ENCODE peak calls at places on chromosomes 6 and 20, in eight cellular contexts. One of them, this sample, is unnamed.
A peak's percentile ranks its signal among the peaks of the same experiment; 100 is the strongest.

GRCh38 chr6:116101790-116102189 is 1.1 kb downstream of the NT5DC1 start:
- DNase-seq in heart left ventricle: no peak
- DNase-seq in thyroid gland: no peak
- DNase-seq in right atrium auricular region: no peak
- DNase-seq in cardiac muscle cell: no peak
- DNase-seq in PC-3: no peak
- DNase-seq in esophagus squamous epithelium: no peak
- DNase-seq in left ventricle myocardium inferior: no peak
- DNase-seq in this sample: no peak

GRCh38 chr20:18041462-18041861 is 16.3 kb downstream of the OVOL2 start:
- DNase-seq in heart left ventricle: no peak
- DNase-seq in thyroid gland: no peak
- DNase-seq in right atrium auricular region: no peak
- DNase-seq in cardiac muscle cell: no peak
- DNase-seq in PC-3: no peak
- DNase-seq in esophagus squamous epithelium: no peak
- DNase-seq in left ventricle myocardium inferior: no peak
- DNase-seq in this sample: no peak

GRCh38 chr6:40244684-40245083 is 310.4 kb upstream of the MOCS1 start:
- DNase-seq in heart left ventricle: no peak
- DNase-seq in thyroid gland: peak; percentile 8
- DNase-seq in right atrium auricular region: no peak
- DNase-seq in cardiac muscle cell: no peak
- DNase-seq in PC-3: no peak
- DNase-seq in esophagus squamous epithelium: no peak
- DNase-seq in left ventricle myocardium inferior: no peak
- DNase-seq in this sample: no peak

GRCh38 chr6:83474309-83474708 is 38.0 kb upstream of the PRSS35 start:
- DNase-seq in heart left ventricle: no peak
- DNase-seq in thyroid gland: peak; percentile 27
- DNase-seq in right atrium auricular region: no peak
- DNase-seq in cardiac muscle cell: peak; percentile 37
- DNase-seq in PC-3: no peak
- DNase-seq in esophagus squamous epithelium: no peak
- DNase-seq in left ventricle myocardium inferior: no peak
- DNase-seq in this sample: no peak

GRCh38 chr20:54207743-54208491 is at the start of gene PFDN4:
- DNase-seq in heart left ventricle: peak; percentile 85
- DNase-seq in thyroid gland: peak; percentile 70
- DNase-seq in right atrium auricular region: peak; percentile 83
- DNase-seq in cardiac muscle cell: peak; percentile 92
- DNase-seq in PC-3: peak; percentile 89
- DNase-seq in esophagus squamous epithelium: peak; percentile 36
- DNase-seq in left ventricle myocardium inferior: peak; percentile 83
- DNase-seq in this sample: peak; percentile 91

GRCh38 chr6:139932671-139933070 is 558.2 kb upstream of the CITED2 start:
- DNase-seq in heart left ventricle: no peak
- DNase-seq in thyroid gland: no peak
- DNase-seq in right atrium auricular region: no peak
- DNase-seq in cardiac muscle cell: no peak
- DNase-seq in PC-3: peak; percentile 4
- DNase-seq in esophagus squamous epithelium: no peak
- DNase-seq in left ventricle myocardium inferior: no peak
- DNase-seq in this sample: no peak

GRCh38 chr20:50312682-50313187 is 122.1 kb downstream of the CEBPB start:
- DNase-seq in heart left ventricle: peak; percentile 81
- DNase-seq in thyroid gland: peak; percentile 72
- DNase-seq in right atrium auricular region: peak; percentile 88
- DNase-seq in cardiac muscle cell: peak; percentile 93
- DNase-seq in PC-3: peak; percentile 99
- DNase-seq in esophagus squamous epithelium: no peak
- DNase-seq in left ventricle myocardium inferior: peak; percentile 70
- DNase-seq in this sample: no peak

GRCh38 chr6:82711992-82712788 is 348.6 kb downstream of the TPBG start:
- DNase-seq in heart left ventricle: no peak
- DNase-seq in thyroid gland: no peak
- DNase-seq in right atrium auricular region: peak; percentile 63
- DNase-seq in cardiac muscle cell: peak; percentile 70
- DNase-seq in PC-3: no peak
- DNase-seq in esophagus squamous epithelium: no peak
- DNase-seq in left ventricle myocardium inferior: no peak
- DNase-seq in this sample: no peak

GRCh38 chr6:1970151-1970561 is 275.2 kb downstream of the GMDS start:
- DNase-seq in heart left ventricle: no peak
- DNase-seq in thyroid gland: peak; percentile 58
- DNase-seq in right atrium auricular region: no peak
- DNase-seq in cardiac muscle cell: peak; percentile 46
- DNase-seq in PC-3: no peak
- DNase-seq in esophagus squamous epithelium: no peak
- DNase-seq in left ventricle myocardium inferior: no peak
- DNase-seq in this sample: no peak

GRCh38 chr20:4041748-4042411 is 26.5 kb upstream of the RNF24 start:
- DNase-seq in heart left ventricle: no peak
- DNase-seq in thyroid gland: peak; percentile 23
- DNase-seq in right atrium auricular region: no peak
- DNase-seq in cardiac muscle cell: peak; percentile 99
- DNase-seq in PC-3: peak; percentile 100
- DNase-seq in esophagus squamous epithelium: no peak
- DNase-seq in left ventricle myocardium inferior: peak; percentile 25
- DNase-seq in this sample: no peak

DNA sequence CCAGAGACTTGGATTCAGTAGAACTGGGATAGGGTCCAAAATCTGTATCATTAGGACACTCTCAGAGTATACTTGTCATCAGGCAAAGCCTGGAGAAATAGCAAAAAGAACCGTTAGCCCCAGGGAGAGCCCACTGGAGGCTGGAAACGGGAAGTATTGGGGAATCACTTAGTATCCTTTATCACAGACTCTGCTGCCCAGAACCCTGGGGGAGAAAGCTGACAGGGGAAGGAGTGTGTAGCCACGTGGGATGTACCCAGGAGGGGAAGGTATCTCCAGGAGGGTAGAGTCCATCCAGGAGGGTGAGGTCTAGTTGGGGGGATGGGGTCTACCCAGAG is 107.2 kb downstream of the LY86 start:
- DNase-seq in heart left ventricle: no peak
- DNase-seq in thyroid gland: no peak
- DNase-seq in right atrium auricular region: no peak
- DNase-seq in cardiac muscle cell: peak; percentile 52
- DNase-seq in PC-3: no peak
- DNase-seq in esophagus squamous epithelium: no peak
- DNase-seq in left ventricle myocardium inferior: no peak
- DNase-seq in this sample: no peak
- TF ChIP-seq CTCF in heart left ventricle: no peak
- TF ChIP-seq CTCF in thyroid gland: no peak
- TF ChIP-seq CTCF in right atrium auricular region: no peak
- TF ChIP-seq CTCF in cardiac muscle cell: no peak
- TF ChIP-seq CTCF in PC-3: no peak
- TF ChIP-seq CTCF in esophagus squamous epithelium: no peak
- TF ChIP-seq CTCF in left ventricle myocardium inferior: no peak
- TF ChIP-seq CTCF in this sample: no peak

GRCh38 chr6:81683928-81684327 is 68.6 kb downstream of the TENT5A start:
- DNase-seq in heart left ventricle: no peak
- DNase-seq in thyroid gland: no peak
- DNase-seq in right atrium auricular region: no peak
- DNase-seq in cardiac muscle cell: peak; percentile 8
- DNase-seq in PC-3: no peak
- DNase-seq in esophagus squamous epithelium: no peak
- DNase-seq in left ventricle myocardium inferior: no peak
- DNase-seq in this sample: no peak
- H3K27ac ChIP-seq in heart left ventricle: no peak overlapping the region
- H3K27ac ChIP-seq in thyroid gland: no peak overlapping the region
- H3K27ac ChIP-seq in right atrium auricular region: no peak overlapping the region
- H3K27ac ChIP-seq in cardiac muscle cell: no peak overlapping the region
- H3K27ac ChIP-seq in PC-3: no peak overlapping the region
- H3K27ac ChIP-seq in esophagus squamous epithelium: no peak overlapping the region
- H3K27ac ChIP-seq in left ventricle myocardium inferior: no peak overlapping the region
- H3K27ac ChIP-seq in this sample: no peak overlapping the region

GRCh38 chr6:56709650-56710049 is 67.0 kb upstream of the DST start:
- DNase-seq in heart left ventricle: no peak
- DNase-seq in thyroid gland: no peak
- DNase-seq in right atrium auricular region: no peak
- DNase-seq in cardiac muscle cell: no peak
- DNase-seq in PC-3: no peak
- DNase-seq in esophagus squamous epithelium: no peak
- DNase-seq in left ventricle myocardium inferior: no peak
- DNase-seq in this sample: no peak

GRCh38 chr6:56708810-56709597 is 66.3 kb upstream of the DST start:
- DNase-seq in heart left ventricle: no peak
- DNase-seq in thyroid gland: no peak
- DNase-seq in right atrium auricular region: no peak
- DNase-seq in cardiac muscle cell: peak; percentile 77
- DNase-seq in PC-3: peak; percentile 85
- DNase-seq in esophagus squamous epithelium: no peak
- DNase-seq in left ventricle myocardium inferior: no peak
- DNase-seq in this sample: no peak

GRCh38 chr6:56710967-56711366 is 68.3 kb upstream of the DST start:
- DNase-seq in heart left ventricle: no peak
- DNase-seq in thyroid gland: no peak
- DNase-seq in right atrium auricular region: no peak
- DNase-seq in cardiac muscle cell: no peak
- DNase-seq in PC-3: no peak
- DNase-seq in esophagus squamous epithelium: no peak
- DNase-seq in left ventricle myocardium inferior: no peak
- DNase-seq in this sample: no peak

GRCh38 chr6:56706981-56707726 is 64.5 kb upstream of the DST start:
- DNase-seq in heart left ventricle: no peak
- DNase-seq in thyroid gland: no peak
- DNase-seq in right atrium auricular region: no peak
- DNase-seq in cardiac muscle cell: no peak
- DNase-seq in PC-3: no peak
- DNase-seq in esophagus squamous epithelium: no peak
- DNase-seq in left ventricle myocardium inferior: no peak
- DNase-seq in this sample: no peak
- TF ChIP-seq CTCF in heart left ventricle: no peak
- TF ChIP-seq CTCF in thyroid gland: no peak
- TF ChIP-seq CTCF in right atrium auricular region: no peak
- TF ChIP-seq CTCF in cardiac muscle cell: no peak
- TF ChIP-seq CTCF in PC-3: no peak
- TF ChIP-seq CTCF in esophagus squamous epithelium: no peak
- TF ChIP-seq CTCF in left ventricle myocardium inferior: no peak
- TF ChIP-seq CTCF in this sample: no peak

DNA sequence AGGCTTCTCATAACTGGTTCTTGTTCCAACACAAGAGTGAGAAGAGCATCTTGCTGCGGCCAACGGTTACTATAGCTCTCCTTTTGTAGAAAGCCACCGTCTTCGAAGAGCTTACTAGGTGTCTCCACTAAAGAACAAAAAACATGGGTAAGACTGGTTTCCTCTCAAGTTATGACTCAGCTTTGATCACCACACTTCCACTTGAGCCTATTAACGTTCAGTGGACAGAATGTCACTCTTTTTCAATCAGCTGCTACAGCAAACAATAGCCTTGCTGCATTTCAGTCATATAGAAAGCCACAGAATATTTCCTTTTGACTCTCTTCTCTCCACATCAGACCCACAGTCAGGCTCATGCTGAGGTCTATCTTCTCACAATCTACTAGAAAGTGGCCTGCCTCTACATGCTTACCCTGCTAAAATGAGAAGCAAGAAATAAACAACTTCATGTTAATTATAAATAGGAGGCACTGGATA is 243.5 kb upstream of the PREP start:
- DNase-seq in heart left ventricle: no peak
- DNase-seq in thyroid gland: no peak
- DNase-seq in right atrium auricular region: no peak
- DNase-seq in cardiac muscle cell: no peak
- DNase-seq in PC-3: peak; percentile 41
- DNase-seq in esophagus squamous epithelium: no peak
- DNase-seq in left ventricle myocardium inferior: no peak
- DNase-seq in this sample: no peak
- H3K27ac ChIP-seq in heart left ventricle: no peak overlapping the region
- H3K27ac ChIP-seq in thyroid gland: no peak overlapping the region
- H3K27ac ChIP-seq in right atrium auricular region: no peak overlapping the region
- H3K27ac ChIP-seq in cardiac muscle cell: no peak overlapping the region
- H3K27ac ChIP-seq in PC-3: no peak overlapping the region
- H3K27ac ChIP-seq in esophagus squamous epithelium: no peak overlapping the region
- H3K27ac ChIP-seq in left ventricle myocardium inferior: no peak overlapping the region
- H3K27ac ChIP-seq in this sample: no peak overlapping the region

GRCh38 chr6:38929560-38929959 is 119.0 kb upstream of the GLP1R start:
- DNase-seq in heart left ventricle: no peak
- DNase-seq in thyroid gland: no peak
- DNase-seq in right atrium auricular region: no peak
- DNase-seq in cardiac muscle cell: no peak
- DNase-seq in PC-3: no peak
- DNase-seq in esophagus squamous epithelium: no peak
- DNase-seq in left ventricle myocardium inferior: no peak
- DNase-seq in this sample: no peak
- TF ChIP-seq CTCF in heart left ventricle: no peak
- TF ChIP-seq CTCF in thyroid gland: no peak
- TF ChIP-seq CTCF in right atrium auricular region: no peak
- TF ChIP-seq CTCF in cardiac muscle cell: no peak
- TF ChIP-seq CTCF in PC-3: peak; percentile 41
- TF ChIP-seq CTCF in esophagus squamous epithelium: no peak
- TF ChIP-seq CTCF in left ventricle myocardium inferior: no peak
- TF ChIP-seq CTCF in this sample: no peak

DNA sequence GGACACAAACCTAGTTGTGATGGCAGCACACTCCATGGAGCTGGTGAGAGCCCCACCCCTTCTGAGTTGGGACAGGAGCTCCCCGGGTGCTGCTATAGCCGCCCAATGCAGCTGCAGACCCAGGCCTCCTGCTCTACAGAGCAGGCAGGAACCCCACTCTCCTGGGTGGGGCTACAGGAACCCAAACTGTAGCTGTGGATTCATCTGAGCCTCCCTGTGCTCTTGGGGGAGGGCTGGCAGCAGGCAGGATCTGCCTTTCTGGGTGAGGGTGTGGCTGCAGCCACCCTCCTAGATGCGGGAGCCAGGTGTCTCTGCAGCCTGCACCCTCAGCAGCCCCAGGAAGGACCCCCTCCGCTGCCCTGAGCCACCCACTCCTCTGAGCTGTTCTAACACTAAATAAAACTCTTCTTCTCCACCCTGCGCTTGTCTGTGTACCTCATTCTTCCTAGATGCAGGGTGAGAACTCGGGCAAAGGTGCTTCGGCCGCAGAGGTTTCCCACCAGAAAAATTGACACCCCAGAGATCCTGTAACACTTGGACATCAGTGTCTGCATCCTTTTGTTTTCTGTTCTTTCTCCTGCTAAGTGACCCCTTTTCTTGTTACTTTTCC is 55.2 kb upstream of the KIF13A start:
- DNase-seq in heart left ventricle: no peak
- DNase-seq in thyroid gland: no peak
- DNase-seq in right atrium auricular region: no peak
- DNase-seq in cardiac muscle cell: no peak
- DNase-seq in PC-3: no peak
- DNase-seq in esophagus squamous epithelium: no peak
- DNase-seq in left ventricle myocardium inferior: no peak
- DNase-seq in this sample: no peak
- H3K27ac ChIP-seq in heart left ventricle: no peak overlapping the region
- H3K27ac ChIP-seq in thyroid gland: no peak overlapping the region
- H3K27ac ChIP-seq in right atrium auricular region: peak overlapping the region; percentile 52
- H3K27ac ChIP-seq in cardiac muscle cell: no peak overlapping the region
- H3K27ac ChIP-seq in PC-3: peak overlapping the region; percentile 0
- H3K27ac ChIP-seq in esophagus squamous epithelium: peak overlapping the region; percentile 16
- H3K27ac ChIP-seq in left ventricle myocardium inferior: peak overlapping the region; percentile 12
- H3K27ac ChIP-seq in this sample: no peak overlapping the region

This sample was measured in H1.